ENCODE peak calls at places on chromosomes 3 and 15, in five cellular contexts. B is AG04450, V is spleen, H is left ventricle myocardium inferior, W is AG10803. C is an unnamed sample.

GRCh38 chr3:10189557-10190374 is 25.0 kb downstream of the IRAK2 start:
- DNase-seq in B (no peak), V (peak), H (peak), W (peak), C (no peak)

GRCh38 chr3:153162513-153163348 is 705 bp downstream of the RAP2B start:
- DNase-seq in B (no peak), V (peak), H (peak), W (peak), C (peak)

GRCh38 chr3:94159062-94159726 is 96.3 kb downstream of the NSUN3 start:
- DNase-seq in B (no peak), V (no peak), H (no peak), W (no peak), C (no peak)

GRCh38 chr3:45612918-45613602 is 18.5 kb downstream of the LIMD1 start:
- DNase-seq in B (no peak), V (no peak), H (no peak), W (peak), C (no peak)

GRCh38 chr3:29972594-29972993 is 633.8 kb upstream of the TGFBR2 start:
- DNase-seq in B (peak), V (no peak), H (no peak), W (peak), C (no peak)

GRCh38 chr3:80526153-80526552 is 758.4 kb upstream of the ROBO1 start:
- DNase-seq in B (no peak), V (no peak), H (no peak), W (no peak), C (no peak)

GRCh38 chr15:91886878-91887277 is 33.4 kb downstream of the SLCO3A1 start:
- DNase-seq in B (no peak), V (no peak), H (no peak), W (no peak), C (no peak)

GRCh38 chr3:20478407-20478806 is 292.4 kb upstream of the SGO1 start:
- DNase-seq in B (no peak), V (no peak), H (no peak), W (no peak), C (no peak)

GRCh38 chr15:73981761-73982222 is 10.3 kb downstream of the STOML1 start:
- DNase-seq in B (no peak), V (no peak), H (no peak), W (no peak), C (no peak)

GRCh38 chr3:53089511-53089910 is 40.7 kb downstream of the RFT1 start:
- DNase-seq in B (no peak), V (peak), H (peak), W (no peak), C (no peak)

GRCh38 chr3:9067352-9067975 is 104.2 kb upstream of the RAD18 start:
- DNase-seq in B (peak), V (no peak), H (no peak), W (peak), C (no peak)

GRCh38 chr3:178785961-178786360 is 249.7 kb downstream of the KCNMB2 start:
- DNase-seq in B (no peak), V (no peak), H (no peak), W (no peak), C (no peak)

GRCh38 chr15:35595656-35596055 is 49.7 kb upstream of the DPH6 start:
- DNase-seq in B (no peak), V (no peak), H (no peak), W (no peak), C (no peak)

GRCh38 chr3:38533285-38533994 is 37.3 kb downstream of the EXOG start:
- DNase-seq in B (no peak), V (peak), H (peak), W (no peak), C (no peak)

GRCh38 chr15:32119694-32120330 is 89.5 kb downstream of the CHRNA7 start:
- DNase-seq in B (no peak), V (peak), H (no peak), W (no peak), C (no peak)

GRCh38 chr15:83698294-83698693 is 44.4 kb downstream of the ADAMTSL3 start:
- DNase-seq in B (no peak), V (no peak), H (peak), W (peak), C (no peak)

GRCh38 chr3:66133050-66133757 is 87.6 kb upstream of the SLC25A26 start:
- DNase-seq in B (peak), V (no peak), H (no peak), W (peak), C (no peak)

GRCh38 chr3:107562979-107563531 is 40.3 kb downstream of the BBX start:
- DNase-seq in B (no peak), V (no peak), H (no peak), W (no peak), C (no peak)

GRCh38 chr3:107561980-107562379 is 39.2 kb downstream of the BBX start:
- DNase-seq in B (peak), V (no peak), H (no peak), W (peak), C (no peak)

GRCh38 chr3:107560166-107560565 is 37.4 kb downstream of the BBX start:
- DNase-seq in B (no peak), V (no peak), H (no peak), W (no peak), C (no peak)

GRCh38 chr3:107555359-107555758 is 32.6 kb downstream of the BBX start:
- DNase-seq in B (no peak), V (no peak), H (no peak), W (no peak), C (no peak)

GRCh38 chr3:107557743-107558142 is 35.0 kb downstream of the BBX start:
- DNase-seq in B (no peak), V (no peak), H (no peak), W (no peak), C (no peak)
- TF ChIP-seq CTCF in B (no peak), V (no peak), H (no peak), W (no peak), C (no peak)

GRCh38 chr15:52760562-52760961 is 29.6 kb downstream of the ONECUT1 start:
- DNase-seq in B (no peak), V (no peak), H (no peak), W (no peak), C (no peak)

GRCh38 chr15:52762621-52763020 is 27.5 kb downstream of the ONECUT1 start:
- DNase-seq in B (no peak), V (no peak), H (no peak), W (no peak), C (no peak)

GRCh38 chr15:52759969-52760368 is 30.2 kb downstream of the ONECUT1 start:
- DNase-seq in B (no peak), V (no peak), H (no peak), W (no peak), C (no peak)

GRCh38 chr15:52764731-52765130 is 25.4 kb downstream of the ONECUT1 start:
- DNase-seq in B (no peak), V (peak), H (no peak), W (no peak), C (no peak)

GRCh38 chr15:52765779-52766178 is 24.4 kb downstream of the ONECUT1 start:
- DNase-seq in B (no peak), V (no peak), H (no peak), W (peak), C (no peak)
- TF ChIP-seq CTCF in B (peak), V (no peak), H (peak), W (peak), C (no peak)

DNA sequence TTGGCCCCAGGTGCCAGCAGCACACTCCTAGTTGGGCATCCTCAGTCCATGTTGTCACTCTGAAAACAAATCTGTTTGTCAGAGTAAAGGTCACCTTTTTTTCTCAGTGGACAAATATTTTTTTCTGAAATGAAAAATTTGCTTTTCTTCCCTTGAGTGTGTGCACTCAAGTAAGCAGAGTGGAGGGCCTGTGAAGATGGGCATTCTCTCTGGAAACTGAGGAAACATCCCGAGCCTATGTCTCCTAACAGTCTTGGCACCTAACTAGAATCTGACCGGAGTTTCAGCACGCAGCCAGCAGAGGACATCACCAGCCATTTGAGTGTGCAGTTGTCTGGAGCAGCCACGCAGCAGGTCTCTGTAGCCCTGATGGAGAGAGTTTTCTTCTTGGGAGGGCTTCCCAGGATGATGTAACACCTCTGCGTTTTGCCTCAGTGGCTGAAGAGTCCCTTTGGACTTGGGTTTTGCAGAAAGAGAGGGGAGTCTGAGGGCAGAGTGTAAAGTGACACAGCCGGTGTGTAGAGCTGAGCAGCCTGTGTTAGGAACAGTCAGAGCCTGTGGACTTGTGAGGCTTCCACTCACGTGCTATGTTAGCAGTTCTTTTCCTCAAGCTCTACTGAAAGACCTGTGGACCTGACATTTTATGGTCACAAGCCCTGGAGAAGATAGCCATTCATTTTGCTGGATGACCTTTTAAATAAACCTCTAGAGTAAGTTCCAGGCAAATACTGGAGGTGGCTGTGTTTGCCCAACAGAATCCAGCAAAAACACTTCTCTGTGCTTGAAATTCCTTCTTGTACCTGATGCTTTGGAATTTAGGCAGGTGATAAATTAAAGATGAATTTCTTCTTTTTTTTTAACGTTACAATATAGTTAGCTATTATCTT is 51.6 kb downstream of the ABHD2 start:
- DNase-seq in B (no peak), V (no peak), H (no peak), W (peak), C (no peak)
- TF ChIP-seq CTCF in B (peak), V (no peak), H (peak), W (peak), C (no peak)

GRCh38 chr3:186492594-186492993 is 51.6 kb downstream of the CRYGS start:
- DNase-seq in B (no peak), V (no peak), H (no peak), W (no peak), C (no peak)

GRCh38 chr3:186487037-186487436 is 57.1 kb downstream of the CRYGS start:
- DNase-seq in B (no peak), V (no peak), H (no peak), W (no peak), C (no peak)

GRCh38 chr3:186483611-186484340 is 60.4 kb downstream of the CRYGS start:
- DNase-seq in B (no peak), V (no peak), H (no peak), W (no peak), C (no peak)

GRCh38 chr3:186489507-186489906 is 54.7 kb downstream of the CRYGS start:
- DNase-seq in B (no peak), V (no peak), H (no peak), W (no peak), C (no peak)

DNA sequence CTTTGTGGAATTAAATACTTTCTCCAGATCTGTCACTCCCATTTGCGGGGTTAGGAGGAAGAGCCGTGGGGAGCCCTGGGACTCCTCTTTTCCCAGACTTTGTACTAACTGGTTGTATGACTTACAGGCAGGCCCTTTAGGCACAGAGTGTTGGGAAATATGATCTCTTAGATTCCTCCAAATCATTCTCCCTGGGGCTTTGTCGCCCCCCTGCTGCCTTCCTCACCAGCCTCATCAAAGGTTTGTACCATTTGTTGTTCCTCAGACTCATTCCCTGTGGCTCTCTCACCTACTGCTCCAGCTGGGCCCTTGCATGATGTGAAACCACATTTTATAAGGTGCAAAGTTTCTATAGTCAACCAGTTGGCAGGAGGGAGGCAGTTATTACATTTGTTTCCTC is 56.4 kb downstream of the CRYGS start:
- DNase-seq in B (no peak), V (no peak), H (no peak), W (no peak), C (no peak)
- TF ChIP-seq CTCF in B (no peak), V (no peak), H (peak), W (no peak), C (no peak)

GRCh38 chr3:188283347-188283746 is 129.4 kb downstream of the LPP start:
- DNase-seq in B (no peak), V (no peak), H (no peak), W (peak), C (no peak)
- TF ChIP-seq CTCF in B (peak), V (no peak), H (no peak), W (no peak), C (no peak)

GRCh38 chr3:129238945-129239705 is 10.3 kb upstream of the COPG1 start:
- DNase-seq in B (no peak), V (no peak), H (peak), W (peak), C (no peak)
- TF ChIP-seq CTCF in B (no peak), V (no peak), H (no peak), W (no peak), C (no peak)

GRCh38 chr15:57544840-57545239 is 46.9 kb upstream of the MYZAP start:
- DNase-seq in B (no peak), V (no peak), H (no peak), W (no peak), C (no peak)

GRCh38 chr15:57541805-57542504 is 49.7 kb upstream of the MYZAP start:
- DNase-seq in B (peak), V (no peak), H (peak), W (peak), C (no peak)

GRCh38 chr15:57541271-57541670 is 50.4 kb upstream of the MYZAP start:
- DNase-seq in B (no peak), V (no peak), H (no peak), W (no peak), C (no peak)

GRCh38 chr15:57540736-57541135 is 51.0 kb upstream of the MYZAP start:
- DNase-seq in B (no peak), V (no peak), H (no peak), W (no peak), C (no peak)

GRCh38 chr15:57542505-57542817 is 49.2 kb upstream of the MYZAP start:
- DNase-seq in B (no peak), V (no peak), H (no peak), W (no peak), C (no peak)
- TF ChIP-seq CTCF in B (no peak), V (no peak), H (no peak), W (no peak), C (no peak)